ENCODE peak calls at places on chromosomes 1 and 21, in ten cellular contexts. U, W, A, Z, R, I, T, E, S and M are unnamed samples.

GRCh38 chr1:7267493-7267892 is 482.2 kb downstream of the CAMTA1 start:
- DNase-seq in Z (no peak), S (no peak), U (peak; percentile 48), R (peak; percentile 11), A (no peak), W (no peak), T (peak; percentile 55), I (no peak), E (no peak), M (no peak)

GRCh38 chr21:36134820-36135390 is at the start of gene CBR3:
- DNase-seq in R (peak; percentile 69), U (peak; percentile 33), E (peak; percentile 49), T (peak; percentile 54), I (peak; percentile 80), Z (peak; percentile 66), A (peak; percentile 39), S (peak; percentile 60), W (peak; percentile 75), M (no peak)

GRCh38 chr1:64043976-64044375 is 159.4 kb upstream of the UBE2U start:
- DNase-seq in S (no peak), Z (no peak), U (peak; percentile 77), A (no peak), R (no peak), E (no peak), T (no peak), W (no peak), I (peak; percentile 46), M (peak; percentile 33)

GRCh38 chr1:212638419-212639151 is 30.0 kb downstream of the ATF3 start:
- DNase-seq in W (no peak), A (no peak), T (peak; percentile 18), I (no peak), S (no peak), Z (no peak), E (no peak), R (no peak), U (no peak), M (no peak)

GRCh38 chr1:68600049-68600661 is 103.3 kb upstream of the DEPDC1 start:
- DNase-seq in W (peak; percentile 1), U (no peak), Z (no peak), I (no peak), E (no peak), T (no peak), S (no peak), R (no peak), A (peak; percentile 50), M (no peak)

GRCh38 chr1:217524787-217525520 is 105.9 kb downstream of the GPATCH2 start:
- DNase-seq in I (no peak), R (no peak), W (no peak), Z (no peak), U (peak; percentile 24), S (no peak), A (no peak), E (no peak), T (peak; percentile 22), M (no peak)

GRCh38 chr1:2256430-2257244 is 28.5 kb downstream of the SKI start:
- DNase-seq in T (no peak), S (no peak), A (no peak), E (peak; percentile 9), W (peak; percentile 30), Z (no peak), I (no peak), U (no peak), R (no peak), M (no peak)

GRCh38 chr1:45303582-45304310 is 22.9 kb upstream of the HPDL start:
- DNase-seq in W (peak; percentile 100), S (peak; percentile 98), R (peak; percentile 99), Z (peak; percentile 96), E (peak; percentile 98), I (peak; percentile 98), U (peak; percentile 98), T (peak; percentile 96), A (peak; percentile 99), M (peak; percentile 92)

GRCh38 chr1:200888349-200888838 is 6.3 kb upstream of the INAVA start:
- DNase-seq in A (peak; percentile 36), U (no peak), S (no peak), W (peak; percentile 86), T (no peak), E (no peak), R (no peak), Z (no peak), I (no peak), M (no peak)

GRCh38 chr1:224769987-224770693 is 154.0 kb downstream of the CNIH3 start:
- DNase-seq in S (no peak), U (peak; percentile 11), Z (no peak), A (peak; percentile 27), E (no peak), I (no peak), T (peak; percentile 69), R (no peak), W (no peak), M (no peak)

GRCh38 chr1:3688356-3688755 is 36.0 kb downstream of the TP73 start:
- DNase-seq in A (peak; percentile 43), Z (no peak), R (no peak), I (no peak), W (no peak), T (no peak), U (no peak), E (no peak), S (no peak), M (no peak)

GRCh38 chr1:40404670-40405462 is 31.3 kb downstream of the SMAP2 start:
- DNase-seq in A (peak; percentile 73), S (peak; percentile 38), Z (no peak), E (no peak), U (peak; percentile 31), R (no peak), I (no peak), W (peak; percentile 61), T (peak; percentile 49), M (no peak)

GRCh38 chr1:197696372-197696771 is 78.9 kb downstream of the DENND1B start:
- DNase-seq in E (no peak), T (no peak), R (no peak), I (no peak), S (no peak), U (no peak), Z (no peak), W (no peak), A (peak; percentile 51), M (no peak)

GRCh38 chr1:226972931-226973330 is 32.8 kb downstream of the COQ8A start:
- DNase-seq in I (no peak), S (no peak), Z (no peak), U (no peak), W (no peak), E (no peak), A (no peak), R (no peak), T (no peak), M (no peak)

GRCh38 chr1:47104816-47105215 is 32.4 kb upstream of the CYP4A22 start:
- DNase-seq in U (no peak), S (no peak), T (no peak), A (peak; percentile 50), W (no peak), Z (no peak), R (no peak), E (no peak), I (no peak), M (no peak)
- TF ChIP-seq CTCF in U (no peak), S (no peak), T (no peak), A (no peak), W (no peak), Z (no peak), R (no peak), E (no peak), I (no peak), M (no peak)

DNA sequence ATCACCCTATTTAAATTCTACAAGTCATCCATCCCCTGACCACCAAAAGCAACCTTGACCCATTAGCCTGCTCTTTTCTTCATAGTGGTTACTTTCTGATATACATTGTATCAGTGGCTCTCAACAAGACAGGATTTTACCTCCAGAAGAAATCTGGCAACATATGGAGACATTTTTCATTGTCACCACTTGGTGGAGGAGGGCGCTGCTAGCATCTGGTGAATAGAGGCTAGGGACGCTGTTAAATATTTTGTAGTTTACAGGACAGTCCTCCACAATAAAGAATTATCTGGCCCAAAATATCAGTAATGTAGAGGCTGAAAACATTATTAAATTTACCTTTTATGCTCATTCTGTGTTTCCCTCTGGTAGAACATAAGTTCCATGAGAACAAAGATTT is 6.1 kb downstream of the HSPA13 start:
- DNase-seq in A (no peak), I (no peak), U (no peak), R (no peak), T (no peak), S (no peak), E (no peak), Z (no peak), W (peak; percentile 4), M (no peak)
- TF ChIP-seq CTCF in A (no peak), I (no peak), U (peak; percentile 25), R (no peak), T (peak; percentile 57), S (no peak), E (no peak), Z (no peak), W (no peak), M (no peak)

GRCh38 chr1:20507564-20508410 is at the start of gene MUL1:
- DNase-seq in A (peak; percentile 92), U (peak; percentile 89), R (peak; percentile 99), E (peak; percentile 98), Z (peak; percentile 83), I (peak; percentile 94), S (peak; percentile 87), W (peak; percentile 96), T (peak; percentile 83), M (peak; percentile 90)
- TF ChIP-seq CTCF in A (no peak), U (no peak), R (no peak), E (no peak), Z (peak; percentile 24), I (no peak), S (no peak), W (no peak), T (no peak), M (no peak)

GRCh38 chr1:41678141-41678878 is 193.8 kb upstream of the EDN2 start:
- DNase-seq in I (peak; percentile 55), U (peak; percentile 62), Z (peak; percentile 60), T (no peak), E (peak; percentile 90), S (no peak), R (no peak), W (peak; percentile 49), A (peak; percentile 81), M (no peak)

GRCh38 chr1:41677586-41677985 is 193.1 kb upstream of the EDN2 start:
- DNase-seq in E (no peak), A (no peak), T (no peak), U (no peak), I (no peak), R (no peak), W (no peak), Z (no peak), S (no peak), M (no peak)

GRCh38 chr1:41681331-41682136 is 197.1 kb upstream of the EDN2 start:
- DNase-seq in W (no peak), S (no peak), A (peak; percentile 63), Z (peak; percentile 41), I (peak; percentile 36), R (no peak), E (no peak), U (peak; percentile 46), T (peak; percentile 35), M (no peak)

GRCh38 chr1:41679994-41680393 is 195.5 kb upstream of the EDN2 start:
- DNase-seq in Z (no peak), S (no peak), I (no peak), A (no peak), T (no peak), W (no peak), E (no peak), R (no peak), U (no peak), M (no peak)

DNA sequence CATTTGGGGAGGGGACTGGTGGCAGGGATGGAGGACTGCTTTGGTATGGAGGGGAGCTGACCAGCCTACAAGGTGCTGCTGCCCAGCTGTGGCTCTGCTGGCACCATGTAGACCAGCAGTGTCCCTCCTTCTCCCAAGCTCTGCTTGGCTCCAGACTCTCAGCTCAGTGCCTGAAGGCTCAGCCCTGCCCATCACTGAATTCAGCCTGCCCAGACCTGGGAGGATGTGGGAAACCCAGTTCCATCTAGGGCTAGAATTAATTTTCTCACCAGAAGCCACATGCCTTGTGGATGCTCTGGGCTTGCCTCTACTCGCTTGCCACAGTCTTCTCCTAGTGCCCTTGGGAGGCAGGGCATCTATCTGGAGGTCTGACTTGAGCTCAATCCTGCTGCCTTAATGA is 195.0 kb upstream of the EDN2 start:
- DNase-seq in Z (no peak), A (peak; percentile 90), W (no peak), T (no peak), R (no peak), S (no peak), I (no peak), U (no peak), E (no peak), M (no peak)
- TF ChIP-seq CTCF in Z (no peak), A (no peak), W (no peak), T (no peak), R (no peak), S (no peak), I (no peak), U (no peak), E (no peak), M (no peak)